ENCODE peak calls at places on chromosomes 12 and 14, in five cellular contexts. D is vagina; U is ascending aorta; G is neural progenitor cell; Z is CD8-positive, alpha-beta T cell. P is an unnamed sample.

GRCh38 chr14:49692895-49693737 is at the start of gene KLHDC1:
- DNase-seq in D (no peak), Z (peak), U (peak), G (peak), P (peak)

GRCh38 chr12:131603106-131604033 is 107.5 kb upstream of the SFSWAP start:
- DNase-seq in U (no peak), Z (no peak), G (no peak), D (no peak), P (no peak)

GRCh38 chr14:98185036-98185435 is 1087.0 kb downstream of the BCL11B start:
- DNase-seq in G (no peak), D (no peak), Z (no peak), U (no peak), P (no peak)

GRCh38 chr14:37655418-37655817 is 60.0 kb downstream of the TTC6 start:
- DNase-seq in U (no peak), Z (no peak), G (no peak), D (no peak), P (no peak)

GRCh38 chr12:121299662-121300061 is 3.2 kb upstream of the CAMKK2 start:
- DNase-seq in D (no peak), G (no peak), U (no peak), Z (no peak), P (no peak)

GRCh38 chr14:51914310-51914709 is 53.9 kb downstream of the GNG2 start:
- DNase-seq in Z (no peak), U (no peak), D (no peak), G (no peak), P (no peak)

GRCh38 chr14:100334904-100335303 is 11.8 kb downstream of the SLC25A47 start:
- DNase-seq in U (no peak), G (no peak), D (no peak), Z (no peak), P (no peak)

GRCh38 chr12:6488240-6488639 is 4.8 kb downstream of the MRPL51 start:
- DNase-seq in Z (no peak), G (no peak), D (no peak), U (no peak), P (no peak)

GRCh38 chr14:69270795-69271708 is 11.1 kb downstream of the GALNT16 start:
- DNase-seq in U (no peak), D (no peak), Z (no peak), G (no peak), P (no peak)

GRCh38 chr14:50814161-50814560 is 16.8 kb downstream of the NIN start:
- DNase-seq in Z (no peak), D (no peak), U (no peak), G (no peak), P (no peak)

GRCh38 chr12:21545557-21545956 is 19.5 kb downstream of the SPX start:
- DNase-seq in G (no peak), D (no peak), U (no peak), Z (no peak), P (no peak)

GRCh38 chr14:83757896-83758295 is 1772.0 kb upstream of the FLRT2 start:
- DNase-seq in Z (no peak), G (no peak), U (no peak), D (no peak), P (no peak)

GRCh38 chr14:26925876-26926584 is 328.2 kb upstream of the NOVA1 start:
- DNase-seq in Z (no peak), G (no peak), D (no peak), U (no peak), P (no peak)

GRCh38 chr12:98754095-98754494 is 109.0 kb downstream of the APAF1 start:
- DNase-seq in D (no peak), Z (no peak), G (no peak), U (no peak), P (no peak)

GRCh38 chr12:27221625-27222387 is 22.3 kb upstream of the STK38L start:
- DNase-seq in G (no peak), D (no peak), U (no peak), Z (no peak), P (no peak)

GRCh38 chr14:21680072-21680471 is 6.5 kb upstream of the OR4E1 start:
- DNase-seq in Z (no peak), G (no peak), D (no peak), U (no peak), P (no peak)

GRCh38 chr14:77638738-77639137 is 22.3 kb upstream of the SPTLC2 start:
- DNase-seq in D (no peak), G (no peak), Z (no peak), U (no peak), P (no peak)

GRCh38 chr14:88983755-88984154 is 159.3 kb downstream of the TTC8 start:
- DNase-seq in Z (no peak), U (no peak), G (no peak), D (no peak), P (no peak)

GRCh38 chr14:53462931-53463778 is 310.0 kb upstream of the DDHD1 start:
- DNase-seq in G (no peak), Z (no peak), U (no peak), D (no peak), P (no peak)

GRCh38 chr12:56941299-56942017 is 7.2 kb upstream of the SDR9C7 start:
- DNase-seq in D (peak), Z (no peak), G (no peak), U (no peak), P (no peak)

GRCh38 chr14:74614508-74615495 is 2.8 kb upstream of the LTBP2 start:
- DNase-seq in D (no peak), Z (no peak), U (no peak), G (no peak), P (no peak)

GRCh38 chr14:68135566-68135965 is 316.0 kb downstream of the RAD51B start:
- DNase-seq in U (no peak), Z (no peak), G (no peak), D (no peak), P (no peak)

GRCh38 chr12:89345830-89346740 is 6.2 kb downstream of the DUSP6 start:
- DNase-seq in Z (no peak), U (peak), D (no peak), G (peak), P (no peak)

GRCh38 chr12:44511289-44511688 is 364.8 kb downstream of the NELL2 start:
- DNase-seq in U (no peak), Z (no peak), D (no peak), G (no peak), P (no peak)

GRCh38 chr12:11658796-11659195 is 9.3 kb downstream of the ETV6 start:
- DNase-seq in G (no peak), D (no peak), Z (no peak), U (no peak), P (no peak)

GRCh38 chr12:96483116-96483515 is 6.3 kb upstream of the CFAP54 start:
- DNase-seq in U (no peak), G (no peak), Z (no peak), D (no peak), P (no peak)

GRCh38 chr14:74935340-74935640 is 12.2 kb upstream of the RPS6KL1 start:
- DNase-seq in G (no peak), Z (no peak), U (no peak), D (no peak), P (no peak)

GRCh38 chr12:62787606-62788005 is 147.3 kb downstream of the PPM1H start:
- DNase-seq in U (no peak), Z (no peak), G (no peak), D (no peak), P (no peak)

GRCh38 chr12:39235990-39236767 is 206.7 kb downstream of the KIF21A start:
- DNase-seq in Z (no peak), G (no peak), D (no peak), U (no peak), P (no peak)

GRCh38 chr12:76942276-76942675 is 63.5 kb upstream of the CSRP2 start:
- DNase-seq in G (no peak), U (no peak), D (no peak), Z (no peak), P (no peak)

GRCh38 chr12:90126125-90126524 is 417.5 kb upstream of the ATP2B1 start:
- DNase-seq in D (no peak), G (no peak), Z (no peak), U (no peak), P (no peak)

DNA sequence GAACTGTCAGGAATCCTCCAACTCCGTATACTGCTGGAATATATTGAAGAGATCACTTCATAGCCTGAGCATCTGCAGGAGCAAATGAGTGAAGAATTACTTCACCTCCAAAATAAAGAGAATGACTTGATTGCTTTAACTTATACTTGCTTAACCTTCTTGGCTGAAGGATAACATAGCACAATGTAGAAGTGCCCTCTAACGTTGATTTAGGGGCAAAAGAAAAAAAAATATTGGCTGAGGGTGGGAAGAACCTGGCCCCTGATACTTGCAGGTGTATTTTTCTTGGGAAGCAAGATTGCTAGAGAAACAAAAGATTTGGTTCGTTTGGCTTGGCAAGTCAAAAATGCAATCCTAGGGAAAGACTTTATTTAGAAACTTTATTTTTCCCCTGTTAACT is 272.7 kb upstream of the FAR2 start:
- DNase-seq in D (no peak), G (no peak), U (no peak), Z (no peak), P (no peak)
- TF ChIP-seq CTCF in D (no peak), G (no peak), U (no peak), Z (no peak), P (no peak)

GRCh38 chr14:59507063-59507751 is 22.9 kb downstream of the JKAMP start:
- DNase-seq in G (peak), D (no peak), Z (peak), U (peak), P (no peak)
- TF ChIP-seq CTCF in G (peak), D (no peak), Z (peak), U (peak), P (no peak)

GRCh38 chr14:30728471-30728870 is 106.4 kb downstream of the SCFD1 start:
- DNase-seq in D (no peak), G (no peak), Z (no peak), U (no peak), P (no peak)
- TF ChIP-seq CTCF in D (no peak), G (no peak), Z (no peak), U (no peak), P (no peak)

GRCh38 chr14:55805250-55805649 is 225.2 kb downstream of the KTN1 start:
- DNase-seq in D (no peak), U (no peak), Z (no peak), G (no peak), P (no peak)

GRCh38 chr14:55804198-55804553 is 224.2 kb downstream of the KTN1 start:
- DNase-seq in U (no peak), G (no peak), Z (no peak), D (no peak), P (no peak)

GRCh38 chr14:55801121-55801520 is 221.1 kb downstream of the KTN1 start:
- DNase-seq in Z (no peak), U (no peak), G (no peak), D (no peak), P (no peak)

GRCh38 chr14:55803506-55804197 is 223.6 kb downstream of the KTN1 start:
- DNase-seq in Z (no peak), G (no peak), U (no peak), D (no peak), P (no peak)

DNA sequence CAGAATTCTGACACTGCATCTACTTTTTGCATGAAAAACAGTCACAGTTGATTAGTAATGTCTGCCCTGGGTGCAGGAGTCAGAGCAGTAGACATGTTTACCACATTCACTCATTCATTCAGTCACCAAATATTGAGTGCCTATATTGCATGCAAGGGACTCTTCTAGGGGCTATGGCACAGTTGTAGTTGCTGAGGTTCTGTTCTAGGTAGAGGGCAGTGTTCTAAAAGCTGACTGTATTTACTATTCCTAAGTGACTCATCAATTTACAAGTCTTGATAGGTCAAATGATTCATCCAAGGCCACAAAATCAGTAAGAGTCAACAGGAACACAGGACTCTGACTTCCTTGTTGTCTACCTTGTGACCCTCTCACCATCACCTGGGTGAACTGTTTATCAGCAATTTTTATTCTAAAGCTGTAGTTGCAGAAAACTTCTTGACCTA is 223.0 kb downstream of the KTN1 start:
- DNase-seq in Z (no peak), U (no peak), D (no peak), G (no peak), P (no peak)
- TF ChIP-seq CTCF in Z (no peak), U (no peak), D (no peak), G (no peak), P (no peak)